ENCODE peak calls at places on chromosomes 2 and 18, in nine cellular contexts. J is CD4-positive, alpha-beta T cell; H is EH; P is heart left ventricle; A is HFF-Myc; C is glutamatergic neuron; I is foreskin melanocyte; X is H54; Y is LHCN-M2. W is an unnamed sample.

GRCh38 chr2:62556082-62556481 is 50.1 kb upstream of the TMEM17 start:
- DNase-seq in P (no peak), I (no peak), H (no peak), C (no peak), X (no peak), A (no peak), Y (no peak), J (no peak), W (no peak)

GRCh38 chr2:206163251-206163880 is 3.7 kb downstream of the EEF1B2 start:
- DNase-seq in Y (no peak), J (no peak), X (no peak), P (no peak), A (no peak), I (no peak), H (no peak), C (no peak), W (no peak)

GRCh38 chr2:15058015-15058414 is 425.5 kb downstream of the LRATD1 start:
- DNase-seq in Y (no peak), J (no peak), C (no peak), H (no peak), I (no peak), X (no peak), A (no peak), P (no peak), W (no peak)

GRCh38 chr2:74006424-74006823 is 21.7 kb downstream of the TET3 start:
- DNase-seq in H (no peak), C (peak; percentile 71), P (peak; percentile 57), Y (no peak), A (no peak), J (no peak), I (no peak), X (no peak), W (no peak)

GRCh38 chr18:50662177-50662576 is 102.3 kb downstream of the MAPK4 start:
- DNase-seq in I (no peak), A (no peak), X (no peak), H (no peak), J (no peak), P (no peak), Y (no peak), C (no peak), W (no peak)

GRCh38 chr2:74815955-74816354 is 18.0 kb upstream of the HK2 start:
- DNase-seq in Y (no peak), P (no peak), J (no peak), I (no peak), A (no peak), H (no peak), X (no peak), C (no peak), W (no peak)

GRCh38 chr2:3631161-3631850 is 26.7 kb upstream of the ALLC start:
- DNase-seq in H (no peak), P (peak; percentile 6), I (no peak), J (no peak), Y (no peak), X (no peak), A (no peak), C (no peak), W (no peak)

GRCh38 chr18:75553021-75553420 is 125.5 kb upstream of the SMIM21 start:
- DNase-seq in J (no peak), H (no peak), P (no peak), X (no peak), Y (no peak), I (no peak), A (no peak), C (no peak), W (no peak)

GRCh38 chr2:12558519-12558918 is 158.2 kb upstream of the TRIB2 start:
- DNase-seq in J (no peak), X (no peak), I (no peak), C (no peak), A (no peak), H (no peak), Y (no peak), P (no peak), W (no peak)

GRCh38 chr2:69073928-69074575 is 61.1 kb downstream of the ANTXR1 start:
- DNase-seq in J (no peak), Y (peak; percentile 73), A (no peak), I (no peak), H (peak; percentile 66), C (no peak), X (no peak), P (no peak), W (no peak)

GRCh38 chr2:42337356-42337820 is 23.6 kb downstream of the COX7A2L start:
- DNase-seq in Y (no peak), I (no peak), P (no peak), C (no peak), A (no peak), X (no peak), H (no peak), J (no peak), W (no peak)

GRCh38 chr2:232352511-232353091 is 25.9 kb upstream of the ALPP start:
- DNase-seq in A (no peak), C (peak; percentile 14), I (no peak), J (no peak), X (no peak), H (no peak), P (no peak), Y (no peak), W (peak; percentile 16)

W was measured in CD8-positive, alpha-beta memory T cell.